ENCODE peak calls at places on chromosomes 6 and 20, in five cellular contexts. H is A673, I is upper lobe of right lung, Y is mammary epithelial cell, X is neural crest cell. J is an unnamed sample.

GRCh38 chr20:10004900-10005299 is 29.9 kb upstream of the ANKEF1 start:
- DNase-seq in H (no peak), I (no peak), Y (no peak), X (no peak), J (no peak)

GRCh38 chr6:8277769-8278168 is 157.6 kb downstream of the SLC35B3 start:
- DNase-seq in H (no peak), I (no peak), Y (no peak), X (peak; percentile 12), J (no peak)

GRCh38 chr20:30812739-30813411 is 444.6 kb upstream of the DEFB115 start:
- DNase-seq in H (no peak), I (no peak), Y (no peak), X (no peak), J (no peak)

GRCh38 chr20:11453430-11453829 is 464.3 kb upstream of the BTBD3 start:
- DNase-seq in H (peak; percentile 61), I (no peak), Y (peak; percentile 83), X (no peak), J (peak; percentile 77)

GRCh38 chr6:6331393-6331792 is 10.9 kb upstream of the F13A1 start:
- DNase-seq in H (no peak), I (no peak), Y (no peak), X (no peak), J (no peak)

GRCh38 chr6:31572041-31572911 is at the start of gene LTA:
- DNase-seq in H (no peak), I (no peak), Y (no peak), X (no peak), J (no peak)

GRCh38 chr6:157867155-157867559 is 44.1 kb downstream of the SNX9 start:
- DNase-seq in H (peak; percentile 18), I (no peak), Y (peak; percentile 66), X (no peak), J (peak; percentile 61)

GRCh38 chr6:14767176-14767575 is 478.7 kb upstream of the JARID2 start:
- DNase-seq in H (peak; percentile 53), I (no peak), Y (no peak), X (no peak), J (no peak)

GRCh38 chr6:19587238-19587942 is 249.8 kb upstream of the ID4 start:
- DNase-seq in H (no peak), I (no peak), Y (no peak), X (no peak), J (no peak)

GRCh38 chr6:123380257-123380656 is 256.5 kb downstream of the TRDN start:
- DNase-seq in H (peak; percentile 94), I (no peak), Y (peak; percentile 14), X (peak; percentile 4), J (peak; percentile 43)

GRCh38 chr20:52190437-52191131 is 995 bp downstream of the ZFP64 start:
- DNase-seq in H (peak; percentile 62), I (no peak), Y (peak; percentile 51), X (peak; percentile 10), J (peak; percentile 30)

GRCh38 chr6:33863084-33863483 is 59.3 kb upstream of the MLN start:
- DNase-seq in H (no peak), I (no peak), Y (no peak), X (no peak), J (no peak)

GRCh38 chr6:157063176-157063934 is 260.0 kb downstream of the TMEM242 start:
- DNase-seq in H (no peak), I (no peak), Y (peak; percentile 37), X (no peak), J (no peak)

GRCh38 chr20:48186447-48186846 is 401.2 kb upstream of the SULF2 start:
- DNase-seq in H (no peak), I (no peak), Y (peak; percentile 20), X (no peak), J (peak; percentile 10)

GRCh38 chr6:116564296-116564695 is 7.0 kb upstream of the RWDD1 start:
- DNase-seq in H (no peak), I (no peak), Y (no peak), X (no peak), J (no peak)

GRCh38 chr6:16972535-16972934 is 129.3 kb upstream of the STMND1 start:
- DNase-seq in H (peak; percentile 55), I (no peak), Y (no peak), X (no peak), J (no peak)

GRCh38 chr6:75526502-75527127 is 33.0 kb upstream of the FILIP1 start:
- DNase-seq in H (peak; percentile 78), I (no peak), Y (peak; percentile 55), X (peak; percentile 66), J (peak; percentile 79)

GRCh38 chr6:159152014-159152413 is 17.2 kb upstream of the FNDC1 start:
- DNase-seq in H (no peak), I (no peak), Y (no peak), X (no peak), J (no peak)

GRCh38 chr20:23132930-23133559 is 46.9 kb upstream of the CD93 start:
- DNase-seq in H (no peak), I (no peak), Y (no peak), X (no peak), J (no peak)

GRCh38 chr6:111552241-111552744 is 53.4 kb downstream of the TRAF3IP2 start:
- DNase-seq in H (peak; percentile 87), I (peak; percentile 69), Y (peak; percentile 80), X (no peak), J (peak; percentile 97)

DNA sequence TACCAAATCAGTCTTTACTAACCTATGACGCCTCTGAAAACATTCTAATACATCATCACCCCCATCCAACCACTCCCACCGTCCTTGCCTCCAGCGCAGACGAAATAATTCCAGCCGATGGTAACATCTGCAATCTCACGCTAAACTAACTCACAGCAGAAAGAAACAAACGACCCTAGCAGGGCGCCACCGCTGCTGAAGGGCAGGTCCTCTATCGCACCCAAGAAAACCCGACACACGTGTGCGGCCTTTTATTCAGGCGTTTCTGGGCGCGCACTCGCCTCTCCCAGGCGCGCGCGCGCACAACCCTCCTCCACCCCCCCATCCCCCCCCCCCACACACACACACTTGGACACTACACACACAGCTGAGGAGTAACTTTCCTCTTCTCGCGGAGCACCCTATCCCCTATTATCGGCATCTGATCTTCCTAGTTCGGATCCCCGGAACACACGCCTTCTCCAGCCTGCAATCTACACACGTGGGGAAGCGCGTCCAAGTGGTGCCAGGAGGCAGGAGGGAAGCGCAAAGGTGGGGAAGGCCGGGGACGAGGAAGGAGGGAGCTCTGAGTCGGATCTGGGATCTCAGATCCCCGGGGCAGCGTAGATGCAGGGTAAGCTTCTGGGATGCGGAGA is 1.4 kb downstream of the GFOD1 start:
- DNase-seq in H (peak; percentile 62), I (peak; percentile 64), Y (peak; percentile 61), X (peak; percentile 6), J (peak; percentile 29)
- TF ChIP-seq CTCF in H (no peak), I (no peak), Y (no peak), X (no peak), J (no peak)

GRCh38 chr20:40728470-40728869 is 39.4 kb upstream of the MAFB start:
- DNase-seq in H (peak; percentile 15), I (no peak), Y (no peak), X (no peak), J (no peak)
- TF ChIP-seq CTCF in H (peak; percentile 33), I (peak; percentile 5), Y (no peak), X (peak; percentile 33), J (peak; percentile 46)

DNA sequence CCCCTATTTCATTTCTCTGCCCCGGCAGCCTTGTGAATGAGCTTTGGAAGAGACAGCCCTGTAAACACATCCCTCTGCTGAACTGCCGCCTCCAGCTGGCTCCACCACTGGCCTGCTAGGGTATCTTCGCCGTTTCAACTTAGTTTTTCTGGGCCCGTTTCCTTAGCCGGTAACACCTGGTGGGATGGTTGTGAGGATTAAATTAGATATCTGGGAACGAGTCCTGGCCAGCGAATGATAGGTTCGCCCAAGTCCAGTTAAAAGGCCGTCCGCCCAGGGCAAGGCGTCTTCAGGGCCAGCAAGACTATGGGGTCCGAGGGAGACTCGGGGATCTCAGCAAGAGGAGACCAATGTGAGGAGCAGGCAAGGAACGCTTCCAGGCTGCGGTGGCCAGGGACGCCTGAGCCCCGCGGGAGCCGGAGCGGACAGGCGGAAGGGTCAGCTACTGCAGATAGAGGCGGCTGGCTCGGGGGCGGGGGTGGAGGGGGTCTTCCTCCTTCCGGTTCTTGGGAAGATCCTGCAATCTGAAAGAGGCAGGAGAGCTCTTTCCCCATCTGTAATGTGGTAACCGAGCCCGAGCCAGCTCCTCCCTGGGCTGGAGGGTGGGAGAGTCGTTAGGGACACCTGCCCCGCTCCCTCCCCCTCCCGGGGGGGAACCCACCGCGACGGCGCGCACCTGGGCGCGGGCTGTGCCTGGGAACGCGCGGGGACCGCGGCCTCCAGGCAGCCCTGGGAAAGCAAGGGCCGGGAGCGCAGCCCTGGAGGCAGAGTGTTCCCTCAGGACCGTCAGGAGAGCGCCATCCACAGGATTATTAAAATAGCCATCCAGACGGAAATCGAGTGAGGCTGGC is 4.5 kb upstream of the PTCRA start:
- DNase-seq in H (no peak), I (no peak), Y (no peak), X (peak; percentile 31), J (no peak)
- TF ChIP-seq CTCF in H (no peak), I (no peak), Y (no peak), X (no peak), J (no peak)

DNA sequence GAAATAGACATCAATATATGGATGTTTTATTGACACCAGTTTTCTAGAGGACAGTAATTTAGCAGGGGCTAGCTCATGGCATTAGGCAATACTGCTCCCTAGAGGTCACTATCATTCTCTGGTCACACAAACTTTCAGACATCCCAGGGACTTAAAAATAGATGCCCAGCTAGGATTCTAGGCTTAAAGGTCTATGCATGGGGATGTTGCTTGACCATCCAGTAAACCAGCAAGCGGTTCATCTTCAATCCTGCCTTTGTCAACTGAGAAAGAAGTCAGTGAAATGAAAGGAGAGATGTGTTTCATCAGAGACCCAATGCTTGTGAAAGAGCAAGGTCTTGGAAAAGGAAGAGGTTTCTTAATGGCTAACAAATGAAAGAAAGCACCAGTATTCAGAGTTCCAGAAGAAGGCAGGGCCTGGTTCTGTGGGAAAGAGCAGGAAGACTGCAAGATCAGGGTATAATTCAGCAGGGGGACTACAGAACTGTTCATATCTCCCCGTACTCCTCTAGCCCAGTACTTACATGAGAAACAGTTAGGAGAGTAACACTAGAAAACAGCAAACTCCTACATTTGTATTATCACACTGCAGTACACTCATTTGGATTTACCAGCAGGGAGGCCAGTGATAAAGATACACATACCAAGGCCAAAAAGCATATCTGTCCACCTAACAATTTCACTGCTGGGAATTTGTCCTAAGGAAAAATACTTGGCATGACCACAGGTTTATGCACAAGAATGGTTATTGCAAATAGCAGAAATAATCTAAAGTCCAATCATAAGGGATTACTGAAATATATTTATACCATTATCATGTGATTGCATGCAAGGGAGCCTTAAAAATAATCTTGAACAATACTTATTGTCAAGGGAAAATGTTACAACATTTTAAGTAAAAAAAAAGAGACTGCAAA is 151.4 kb upstream of the LAMA2 start:
- DNase-seq in H (peak; percentile 61), I (no peak), Y (peak; percentile 47), X (peak; percentile 9), J (peak; percentile 70)
- TF ChIP-seq CTCF in H (peak; percentile 65), I (peak; percentile 46), Y (peak; percentile 78), X (peak; percentile 77), J (peak; percentile 82)

GRCh38 chr6:129472239-129472638 is 237.7 kb downstream of the ARHGAP18 start:
- DNase-seq in H (no peak), I (no peak), Y (no peak), X (no peak), J (no peak)

GRCh38 chr6:129469070-129469662 is 240.8 kb downstream of the ARHGAP18 start:
- DNase-seq in H (peak; percentile 17), I (no peak), Y (peak; percentile 11), X (no peak), J (peak; percentile 37)
- TF ChIP-seq CTCF in H (peak; percentile 12), I (no peak), Y (peak; percentile 43), X (no peak), J (peak; percentile 29)

J was measured in fibroblast of mammary gland.